ENCODE peak calls at places on chromosomes 7 and 10, in eight cellular contexts. One of them, this sample, is unnamed.
A peak's percentile ranks its signal among the peaks of the same experiment; 100 is the strongest.

GRCh38 chr10:26939290-26939956 is 78.7 kb upstream of the ABI1 start:
- DNase-seq in left ventricle myocardium inferior: no peak
- DNase-seq in cardiac muscle cell: no peak
- DNase-seq in aorta: peak; percentile 47
- DNase-seq in heart left ventricle: no peak
- DNase-seq in A549: no peak
- DNase-seq in upper lobe of right lung: no peak
- DNase-seq in H9: peak; percentile 40
- DNase-seq in this sample: no peak

GRCh38 chr10:124701435-124701834 is 42.7 kb downstream of the FAM53B start:
- DNase-seq in left ventricle myocardium inferior: peak; percentile 95
- DNase-seq in upper lobe of right lung: peak; percentile 87
- DNase-seq in H9: no peak
- DNase-seq in heart left ventricle: peak; percentile 94
- DNase-seq in aorta: peak; percentile 96
- DNase-seq in A549: no peak
- DNase-seq in cardiac muscle cell: peak; percentile 95
- DNase-seq in this sample: peak; percentile 68

GRCh38 chr10:85447690-85448089 is 918.9 kb downstream of the GRID1 start:
- DNase-seq in A549: no peak
- DNase-seq in upper lobe of right lung: no peak
- DNase-seq in H9: no peak
- DNase-seq in aorta: no peak
- DNase-seq in left ventricle myocardium inferior: no peak
- DNase-seq in heart left ventricle: no peak
- DNase-seq in cardiac muscle cell: no peak
- DNase-seq in this sample: no peak

GRCh38 chr10:77247076-77247561 is 390.5 kb downstream of the KCNMA1 start:
- DNase-seq in upper lobe of right lung: no peak
- DNase-seq in cardiac muscle cell: peak; percentile 91
- DNase-seq in heart left ventricle: no peak
- DNase-seq in A549: peak; percentile 6
- DNase-seq in aorta: no peak
- DNase-seq in H9: no peak
- DNase-seq in left ventricle myocardium inferior: no peak
- DNase-seq in this sample: no peak

GRCh38 chr10:112140110-112140755 is 43.3 kb downstream of the GPAM start:
- DNase-seq in H9: peak; percentile 90
- DNase-seq in upper lobe of right lung: peak; percentile 74
- DNase-seq in aorta: peak; percentile 69
- DNase-seq in A549: peak; percentile 81
- DNase-seq in cardiac muscle cell: peak; percentile 77
- DNase-seq in heart left ventricle: no peak
- DNase-seq in left ventricle myocardium inferior: peak; percentile 27
- DNase-seq in this sample: peak; percentile 70

GRCh38 chr10:53597835-53598251 is 825.3 kb upstream of the MBL2 start:
- DNase-seq in cardiac muscle cell: no peak
- DNase-seq in upper lobe of right lung: no peak
- DNase-seq in H9: no peak
- DNase-seq in aorta: no peak
- DNase-seq in left ventricle myocardium inferior: no peak
- DNase-seq in heart left ventricle: no peak
- DNase-seq in A549: no peak
- DNase-seq in this sample: no peak

GRCh38 chr7:36881206-36881605 is 156.9 kb upstream of the AOAH start:
- DNase-seq in H9: no peak
- DNase-seq in upper lobe of right lung: no peak
- DNase-seq in A549: no peak
- DNase-seq in cardiac muscle cell: peak; percentile 17
- DNase-seq in aorta: no peak
- DNase-seq in heart left ventricle: no peak
- DNase-seq in left ventricle myocardium inferior: no peak
- DNase-seq in this sample: no peak

GRCh38 chr7:104012815-104013214 is 23.4 kb upstream of the RELN start:
- DNase-seq in aorta: no peak
- DNase-seq in left ventricle myocardium inferior: no peak
- DNase-seq in A549: no peak
- DNase-seq in H9: no peak
- DNase-seq in cardiac muscle cell: no peak
- DNase-seq in heart left ventricle: no peak
- DNase-seq in upper lobe of right lung: no peak
- DNase-seq in this sample: no peak

GRCh38 chr10:30727524-30727923 is 98.0 kb upstream of the LYZL2 start:
- DNase-seq in heart left ventricle: no peak
- DNase-seq in A549: no peak
- DNase-seq in upper lobe of right lung: no peak
- DNase-seq in cardiac muscle cell: no peak
- DNase-seq in H9: no peak
- DNase-seq in left ventricle myocardium inferior: no peak
- DNase-seq in aorta: no peak
- DNase-seq in this sample: no peak

GRCh38 chr7:29045258-29046095 is 87.3 kb upstream of the TRIL start:
- DNase-seq in cardiac muscle cell: no peak
- DNase-seq in H9: no peak
- DNase-seq in A549: no peak
- DNase-seq in heart left ventricle: no peak
- DNase-seq in aorta: no peak
- DNase-seq in upper lobe of right lung: no peak
- DNase-seq in left ventricle myocardium inferior: no peak
- DNase-seq in this sample: no peak

GRCh38 chr7:47968852-47969774 is 10.3 kb downstream of the HUS1 start:
- DNase-seq in A549: peak; percentile 75
- DNase-seq in cardiac muscle cell: peak; percentile 78
- DNase-seq in H9: peak; percentile 76
- DNase-seq in upper lobe of right lung: no peak
- DNase-seq in left ventricle myocardium inferior: peak; percentile 58
- DNase-seq in aorta: no peak
- DNase-seq in heart left ventricle: peak; percentile 72
- DNase-seq in this sample: peak; percentile 48

DNA sequence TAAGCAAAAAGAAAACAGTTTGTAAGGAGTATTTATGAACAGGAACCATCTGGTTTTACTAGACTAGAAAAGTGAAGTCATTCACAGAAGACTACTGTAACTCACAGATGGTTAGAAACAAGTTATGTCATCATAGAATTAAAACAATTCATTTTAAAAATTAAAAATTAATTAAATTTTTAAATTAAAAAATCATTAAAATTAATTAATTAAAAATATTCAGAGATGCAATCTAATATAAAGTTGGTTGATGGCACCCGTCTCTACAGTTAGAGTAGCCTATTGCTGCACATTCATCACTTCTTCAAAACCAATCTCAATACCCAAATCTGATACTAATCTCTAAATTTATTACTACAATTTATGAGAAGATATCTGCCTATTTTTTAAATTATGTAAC is 454.8 kb upstream of the NUPR2 start:
- DNase-seq in heart left ventricle: no peak
- DNase-seq in A549: no peak
- DNase-seq in left ventricle myocardium inferior: no peak
- DNase-seq in cardiac muscle cell: no peak
- DNase-seq in aorta: no peak
- DNase-seq in H9: no peak
- DNase-seq in upper lobe of right lung: no peak
- DNase-seq in this sample: no peak
- H3K9me3 ChIP-seq in heart left ventricle: peaks cover 55% of the 10 kb centered on the region
- H3K9me3 ChIP-seq in A549: peaks cover 4% of the 10 kb centered on the region
- H3K9me3 ChIP-seq in left ventricle myocardium inferior: peaks cover 34% of the 10 kb centered on the region
- H3K9me3 ChIP-seq in cardiac muscle cell: peaks cover 4% of the 10 kb centered on the region
- H3K9me3 ChIP-seq in aorta: peaks cover 4% of the 10 kb centered on the region
- H3K9me3 ChIP-seq in H9: peaks cover 58% of the 10 kb centered on the region
- H3K9me3 ChIP-seq in upper lobe of right lung: no peaks in the 10 kb centered on the region
- H3K9me3 ChIP-seq in this sample: no peaks in the 10 kb centered on the region

DNA sequence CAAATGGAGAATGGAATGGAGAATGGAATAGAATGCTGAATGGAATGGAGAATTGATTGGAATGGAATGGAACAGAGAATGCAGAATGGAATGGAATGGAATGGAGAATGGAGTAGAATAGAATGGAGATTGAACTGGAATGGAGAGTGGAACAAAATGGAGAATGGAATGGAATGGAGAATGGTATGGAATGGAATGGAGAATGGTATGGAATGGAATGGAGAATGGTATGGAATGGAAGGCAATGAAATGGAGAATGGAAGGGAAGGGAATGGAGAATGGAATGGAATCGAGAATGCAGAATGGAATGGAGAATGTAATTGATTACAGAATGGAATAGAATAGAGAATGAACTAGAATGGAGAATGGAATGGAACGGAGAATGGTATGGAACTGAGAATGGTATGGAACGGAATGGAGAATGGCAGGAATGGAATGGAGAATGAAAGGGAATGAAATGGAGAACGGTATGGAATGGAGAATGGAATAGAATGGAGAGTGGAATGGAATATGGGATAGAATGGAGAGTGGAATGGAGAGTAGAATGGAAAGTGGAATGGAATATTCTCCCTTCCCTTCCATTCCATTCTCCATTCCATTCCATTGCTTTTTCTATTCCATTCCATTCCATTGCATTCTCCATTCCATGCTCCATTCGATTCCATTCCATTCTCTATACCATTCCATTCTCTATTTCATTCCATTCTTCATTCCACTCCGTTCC is 88.2 kb downstream of the NSUN6 start:
- DNase-seq in H9: no peak
- DNase-seq in aorta: no peak
- DNase-seq in left ventricle myocardium inferior: no peak
- DNase-seq in upper lobe of right lung: no peak
- DNase-seq in cardiac muscle cell: no peak
- DNase-seq in heart left ventricle: no peak
- DNase-seq in A549: no peak
- DNase-seq in this sample: no peak
- H3K9me3 ChIP-seq in H9: peaks cover 97% of the 10 kb centered on the region
- H3K9me3 ChIP-seq in aorta: no peaks in the 10 kb centered on the region
- H3K9me3 ChIP-seq in left ventricle myocardium inferior: peaks cover 80% of the 10 kb centered on the region
- H3K9me3 ChIP-seq in upper lobe of right lung: no peaks in the 10 kb centered on the region
- H3K9me3 ChIP-seq in cardiac muscle cell: no peaks in the 10 kb centered on the region
- H3K9me3 ChIP-seq in heart left ventricle: peaks cover 72% of the 10 kb centered on the region
- H3K9me3 ChIP-seq in A549: peaks cover 5% of the 10 kb centered on the region
- H3K9me3 ChIP-seq in this sample: peaks cover 2% of the 10 kb centered on the region

GRCh38 chr7:152369518-152369917 is 66.3 kb downstream of the KMT2C start:
- DNase-seq in heart left ventricle: no peak
- DNase-seq in cardiac muscle cell: no peak
- DNase-seq in aorta: no peak
- DNase-seq in left ventricle myocardium inferior: no peak
- DNase-seq in upper lobe of right lung: no peak
- DNase-seq in H9: no peak
- DNase-seq in A549: no peak
- DNase-seq in this sample: no peak
- H3K9me3 ChIP-seq in heart left ventricle: no peaks in the 10 kb centered on the region
- H3K9me3 ChIP-seq in cardiac muscle cell: no peaks in the 10 kb centered on the region
- H3K9me3 ChIP-seq in aorta: no peaks in the 10 kb centered on the region
- H3K9me3 ChIP-seq in left ventricle myocardium inferior: peaks cover 4% of the 10 kb centered on the region
- H3K9me3 ChIP-seq in upper lobe of right lung: no peaks in the 10 kb centered on the region
- H3K9me3 ChIP-seq in H9: no peaks in the 10 kb centered on the region
- H3K9me3 ChIP-seq in A549: no peaks in the 10 kb centered on the region
- H3K9me3 ChIP-seq in this sample: no peaks in the 10 kb centered on the region

GRCh38 chr7:158039270-158039669 is 548.4 kb downstream of the PTPRN2 start:
- DNase-seq in heart left ventricle: no peak
- DNase-seq in A549: no peak
- DNase-seq in cardiac muscle cell: no peak
- DNase-seq in aorta: no peak
- DNase-seq in upper lobe of right lung: peak; percentile 1
- DNase-seq in left ventricle myocardium inferior: no peak
- DNase-seq in H9: no peak
- DNase-seq in this sample: no peak
- H3K9me3 ChIP-seq in heart left ventricle: peaks cover 18% of the 10 kb centered on the region
- H3K9me3 ChIP-seq in A549: peaks cover 11% of the 10 kb centered on the region
- H3K9me3 ChIP-seq in cardiac muscle cell: peaks cover 4% of the 10 kb centered on the region
- H3K9me3 ChIP-seq in aorta: peaks cover 7% of the 10 kb centered on the region
- H3K9me3 ChIP-seq in upper lobe of right lung: peaks cover 7% of the 10 kb centered on the region
- H3K9me3 ChIP-seq in left ventricle myocardium inferior: peaks cover 28% of the 10 kb centered on the region
- H3K9me3 ChIP-seq in H9: peaks cover 4% of the 10 kb centered on the region
- H3K9me3 ChIP-seq in this sample: no peaks in the 10 kb centered on the region

DNA sequence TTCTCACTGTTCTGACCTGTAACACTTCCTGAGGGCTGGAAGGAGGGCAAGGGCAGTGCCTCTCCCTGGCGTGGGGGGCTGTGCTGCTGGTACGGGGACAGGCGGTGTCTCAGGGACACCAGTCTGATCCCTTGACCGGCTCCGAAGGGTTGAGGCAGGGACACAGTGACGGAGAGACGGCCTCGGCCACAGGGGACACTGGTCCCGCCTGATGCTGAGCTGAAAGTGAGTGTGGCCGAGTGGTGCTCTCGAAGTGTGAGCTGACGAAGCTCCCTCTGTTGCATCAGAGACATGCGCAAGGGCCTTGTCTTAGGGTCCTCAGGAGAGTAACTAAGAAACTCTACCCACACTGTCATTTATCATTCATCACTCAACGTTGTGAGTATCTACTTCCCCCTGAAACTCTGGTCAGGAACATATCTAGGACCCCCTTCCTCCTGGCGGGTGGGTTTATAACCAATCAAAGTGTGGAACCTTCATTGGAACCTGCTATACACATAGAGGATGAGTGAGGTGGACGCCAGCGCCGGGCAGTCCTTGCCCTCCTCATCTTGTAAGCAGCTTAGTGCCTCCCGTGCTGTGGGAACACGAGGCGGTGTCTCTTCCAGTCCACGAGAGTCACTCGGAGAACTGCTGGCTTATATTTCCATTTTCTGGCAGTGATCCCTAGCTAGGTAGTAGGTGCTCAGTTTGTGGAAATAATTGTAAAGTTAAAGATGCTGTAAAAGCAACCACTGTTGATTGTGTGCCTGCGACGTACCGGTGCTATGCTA is 283.1 kb downstream of the DNAJB6 start:
- DNase-seq in upper lobe of right lung: peak; percentile 51
- DNase-seq in A549: no peak
- DNase-seq in left ventricle myocardium inferior: no peak
- DNase-seq in aorta: no peak
- DNase-seq in heart left ventricle: peak; percentile 37
- DNase-seq in H9: no peak
- DNase-seq in cardiac muscle cell: no peak
- DNase-seq in this sample: no peak
- H3K9me3 ChIP-seq in upper lobe of right lung: no peaks in the 10 kb centered on the region
- H3K9me3 ChIP-seq in A549: no peaks in the 10 kb centered on the region
- H3K9me3 ChIP-seq in left ventricle myocardium inferior: no peaks in the 10 kb centered on the region
- H3K9me3 ChIP-seq in aorta: no peaks in the 10 kb centered on the region
- H3K9me3 ChIP-seq in heart left ventricle: no peaks in the 10 kb centered on the region
- H3K9me3 ChIP-seq in H9: no peaks in the 10 kb centered on the region
- H3K9me3 ChIP-seq in cardiac muscle cell: no peaks in the 10 kb centered on the region
- H3K9me3 ChIP-seq in this sample: no peaks in the 10 kb centered on the region

GRCh38 chr7:69002416-69002815 is 595.9 kb upstream of the AUTS2 start:
- DNase-seq in H9: no peak
- DNase-seq in cardiac muscle cell: peak; percentile 83
- DNase-seq in upper lobe of right lung: no peak
- DNase-seq in heart left ventricle: no peak
- DNase-seq in aorta: no peak
- DNase-seq in left ventricle myocardium inferior: no peak
- DNase-seq in A549: peak; percentile 12
- DNase-seq in this sample: no peak
- H3K9me3 ChIP-seq in H9: peaks cover 7% of the 10 kb centered on the region
- H3K9me3 ChIP-seq in cardiac muscle cell: no peaks in the 10 kb centered on the region
- H3K9me3 ChIP-seq in upper lobe of right lung: peaks cover 16% of the 10 kb centered on the region
- H3K9me3 ChIP-seq in heart left ventricle: peaks cover 37% of the 10 kb centered on the region
- H3K9me3 ChIP-seq in aorta: peaks cover 19% of the 10 kb centered on the region
- H3K9me3 ChIP-seq in left ventricle myocardium inferior: peaks cover 40% of the 10 kb centered on the region
- H3K9me3 ChIP-seq in A549: peaks cover 32% of the 10 kb centered on the region
- H3K9me3 ChIP-seq in this sample: no peaks in the 10 kb centered on the region

This sample was measured in MG63.